ENCODE peak calls at places on chromosomes 11 and 22, in nine cellular contexts. Z is tibial nerve, I is sigmoid colon, N is colonic mucosa, A is WERI-Rb-1, H is psoas muscle, L is upper lobe of right lung, C is HCT116, K is dorsolateral prefrontal cortex. B is an unnamed sample. For H3K27me3, the result is how much of the 10 kb centered on the place peaks cover.

GRCh38 chr11:67126986-67127385 is 7.9 kb downstream of the KDM2A start:
- DNase-seq in K (no peak), C (no peak), A (no peak), L (no peak), N (no peak), H (no peak), I (no peak), Z (no peak), B (peak)

GRCh38 chr11:35390737-35391682 is 28.3 kb downstream of the SLC1A2 start:
- DNase-seq in C (no peak), A (no peak), L (no peak), K (no peak), H (no peak), N (peak), I (no peak), Z (no peak), B (no peak)

GRCh38 chr22:46065733-46066454 is 84.4 kb upstream of the PPARA start:
- DNase-seq in I (no peak), K (no peak), C (no peak), N (no peak), H (no peak), Z (no peak), A (no peak), L (no peak), B (no peak)

GRCh38 chr22:50683086-50683993 is 10.7 kb downstream of the SHANK3 start:
- DNase-seq in L (no peak), Z (no peak), K (no peak), I (no peak), A (peak), H (no peak), C (no peak), N (no peak), B (peak)

GRCh38 chr11:126615819-126616218 is 260.3 kb downstream of the ST3GAL4 start:
- DNase-seq in L (no peak), Z (no peak), I (no peak), K (no peak), N (no peak), H (no peak), C (no peak), A (no peak), B (no peak)

GRCh38 chr11:61687420-61687819 is 7.2 kb downstream of the DAGLA start:
- DNase-seq in Z (no peak), A (no peak), K (no peak), C (no peak), N (no peak), I (no peak), L (no peak), H (peak), B (no peak)

GRCh38 chr11:44577231-44577834 is 11.9 kb downstream of the CD82 start:
- DNase-seq in L (no peak), Z (no peak), H (no peak), C (no peak), K (no peak), I (no peak), A (no peak), N (no peak), B (no peak)

GRCh38 chr11:93034640-93035039 is 65.2 kb downstream of the MTNR1B start:
- DNase-seq in N (no peak), Z (no peak), K (no peak), C (no peak), I (no peak), A (no peak), H (no peak), L (no peak), B (no peak)

GRCh38 chr11:97110376-97110775 is 720.6 kb downstream of the JRKL start:
- DNase-seq in L (no peak), K (no peak), C (no peak), A (no peak), N (no peak), I (no peak), Z (no peak), H (no peak), B (no peak)

GRCh38 chr11:65788801-65789200 is 1.9 kb downstream of the OVOL1 start:
- DNase-seq in L (no peak), A (no peak), I (no peak), C (no peak), K (no peak), N (peak), H (peak), Z (no peak), B (no peak)

GRCh38 chr11:65786786-65787636 is at the start of gene OVOL1:
- DNase-seq in A (no peak), N (peak), C (peak), L (peak), H (peak), I (no peak), Z (no peak), K (no peak), B (no peak)

GRCh38 chr11:65786008-65786785 is 666 bp upstream of the OVOL1 start:
- DNase-seq in A (no peak), I (no peak), C (no peak), Z (no peak), H (peak), K (peak), N (no peak), L (peak), B (no peak)

GRCh38 chr11:65789230-65790103 is 2.6 kb downstream of the OVOL1 start:
- DNase-seq in K (no peak), I (no peak), N (no peak), L (no peak), H (peak), C (no peak), Z (no peak), A (no peak), B (no peak)

GRCh38 chr11:65787649-65788622 is 1.1 kb downstream of the OVOL1 start:
- DNase-seq in N (peak), H (peak), L (no peak), Z (no peak), K (no peak), I (no peak), A (no peak), C (no peak), B (no peak)
- H3K4me3 ChIP-seq in N (peak), H (peak), L (peak), Z (peak), K (no peak), I (no peak), A (no peak), C (peak), B (peak)

GRCh38 chr11:123357990-123358827 is 71.9 kb upstream of the GRAMD1B start:
- DNase-seq in Z (no peak), A (peak), K (peak), H (peak), L (no peak), N (no peak), C (no peak), I (no peak), B (no peak)
- TF ChIP-seq CTCF in Z (no peak), A (peak), K (peak), H (peak), L (no peak), N (no peak), C (no peak), I (no peak), B (peak)

DNA sequence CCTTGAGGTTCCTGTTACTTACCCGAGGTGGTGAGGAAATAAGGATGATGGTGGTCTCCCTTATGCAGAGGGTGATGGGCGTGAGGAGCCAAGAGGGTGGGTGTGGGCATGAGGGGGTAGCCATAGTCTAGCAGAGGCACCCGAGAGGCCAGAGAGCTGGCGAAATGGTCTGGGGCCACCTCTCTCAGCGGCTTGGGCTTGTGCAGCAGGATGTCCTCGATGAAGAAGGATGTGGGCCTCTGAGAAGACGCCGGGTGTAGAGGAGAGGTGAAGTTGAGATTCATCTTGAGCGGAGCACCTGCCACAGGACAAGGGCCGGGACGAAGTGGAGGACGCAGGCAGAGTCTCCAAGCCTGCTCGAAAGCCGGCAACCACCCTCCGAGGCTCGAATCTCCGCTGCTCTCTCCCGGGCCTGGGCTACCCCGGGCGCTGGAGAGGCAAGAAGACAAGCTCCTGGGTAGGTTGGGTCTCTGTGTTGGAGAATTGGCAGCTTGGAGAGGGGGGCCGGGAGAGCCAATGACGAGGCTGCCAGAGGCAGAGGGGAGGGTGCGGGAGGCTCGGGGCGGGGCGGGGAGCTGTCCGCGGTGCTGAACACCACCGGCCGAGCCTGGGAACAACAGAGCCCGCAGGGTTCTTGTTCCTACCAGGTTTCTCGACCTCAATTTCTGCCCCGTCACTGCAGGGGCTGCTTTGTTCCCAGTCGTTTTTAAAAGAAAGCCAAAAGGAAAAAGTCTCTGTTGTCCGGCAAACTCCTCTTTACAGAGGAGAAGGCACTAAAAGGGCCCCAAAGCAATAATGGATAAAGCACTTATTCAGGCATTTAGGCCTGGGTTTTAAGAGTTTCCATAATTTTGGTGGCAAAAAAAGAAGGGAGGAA is at the start of gene BSX:
- DNase-seq in Z (no peak), H (peak), C (no peak), L (peak), I (no peak), N (peak), K (no peak), A (no peak), B (no peak)
- H3K27me3 ChIP-seq in Z (under half), H (under half), C (half or more), L (half or more), I (half or more), N (half or more), K (half or more), A (under half), B (under half)

DNA sequence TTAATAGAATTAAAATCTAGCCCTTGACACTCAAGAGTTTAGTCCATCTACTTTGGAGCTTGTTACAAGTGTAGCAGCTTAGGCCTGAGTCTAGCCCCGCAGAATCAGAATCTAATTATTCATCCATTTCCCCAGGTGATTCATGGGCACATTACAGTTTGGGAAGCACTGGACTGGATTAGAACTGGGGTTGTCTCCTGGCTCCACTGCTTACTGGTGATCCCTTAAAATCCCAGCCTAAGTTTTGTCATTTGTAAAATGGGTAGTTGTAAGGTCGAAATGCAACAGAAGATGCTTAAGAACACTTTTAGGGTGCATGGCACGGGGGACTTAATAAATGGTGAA is 1.3 kb downstream of the STX3 start:
- DNase-seq in K (no peak), N (no peak), L (no peak), C (no peak), Z (no peak), A (no peak), I (no peak), H (no peak), B (no peak)
- H3K4me3 ChIP-seq in K (peak), N (peak), L (peak), C (peak), Z (peak), A (peak), I (no peak), H (peak), B (peak)

DNA sequence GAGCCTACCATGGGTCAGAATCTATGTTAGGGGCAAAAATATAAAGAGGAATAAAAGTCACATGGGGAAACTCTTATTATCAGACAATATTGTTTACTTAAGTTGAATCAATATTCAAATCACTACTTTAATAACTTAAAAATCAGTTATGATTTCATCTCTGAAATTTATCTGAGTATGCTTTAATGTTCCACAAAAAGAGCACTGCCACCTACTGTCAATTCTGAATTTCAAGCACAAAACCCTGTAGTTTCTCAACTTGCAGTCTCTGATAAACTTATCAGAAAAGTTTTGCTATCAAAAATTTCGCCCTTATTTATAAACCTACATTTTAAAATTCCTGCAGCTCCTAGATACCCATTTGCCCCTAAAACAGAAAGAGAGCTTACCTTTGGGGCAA is 47.3 kb downstream of the RDX start:
- DNase-seq in I (no peak), K (no peak), H (no peak), C (no peak), A (no peak), N (no peak), L (no peak), Z (no peak), B (no peak)
- TF ChIP-seq CTCF in I (no peak), K (peak), H (peak), C (peak), A (no peak), N (no peak), L (peak), Z (peak), B (no peak)

GRCh38 chr11:7570938-7571337 is 57.1 kb downstream of the PPFIBP2 start:
- DNase-seq in N (no peak), H (no peak), I (no peak), K (no peak), A (no peak), L (no peak), C (no peak), Z (no peak), B (no peak)
- H3K27me3 ChIP-seq in N (under half), H (under half), I (under half), K (under half), A (under half), L (under half), C (under half), Z (under half), B (under half)

GRCh38 chr11:114044042-114044871 is 15.3 kb upstream of the ZBTB16 start:
- DNase-seq in K (no peak), N (peak), H (no peak), C (no peak), A (no peak), L (no peak), Z (no peak), I (no peak), B (no peak)
- H3K4me3 ChIP-seq in K (no peak), N (no peak), H (no peak), C (no peak), A (no peak), L (no peak), Z (no peak), I (no peak), B (no peak)

DNA sequence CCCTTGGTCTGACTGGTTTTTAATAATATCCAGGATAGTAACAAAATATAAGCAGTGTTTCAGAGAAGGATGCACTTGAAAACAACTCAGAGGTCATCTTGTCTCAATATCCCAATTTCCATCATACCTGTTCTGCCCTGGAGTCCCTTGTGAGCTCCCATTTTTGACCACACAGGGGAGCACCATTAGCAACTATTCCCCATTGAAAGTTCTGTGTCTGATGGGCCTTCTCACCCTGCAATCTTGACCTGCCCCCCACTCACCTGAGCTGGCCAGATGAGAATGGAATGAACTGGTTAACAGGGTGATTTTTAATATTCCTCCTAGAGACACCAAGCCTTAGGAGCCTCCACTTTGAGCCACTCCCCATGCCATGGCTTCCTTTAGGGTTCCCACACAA is 3.8 kb upstream of the CAPN5 start:
- DNase-seq in C (no peak), I (no peak), H (no peak), N (peak), Z (no peak), A (no peak), L (no peak), K (no peak), B (no peak)
- TF ChIP-seq CTCF in C (peak), I (no peak), H (no peak), N (no peak), Z (no peak), A (no peak), L (no peak), K (no peak), B (no peak)

GRCh38 chr11:69698362-69698761 is 5.5 kb downstream of the FGF19 start:
- DNase-seq in H (no peak), C (no peak), K (no peak), L (peak), I (peak), N (no peak), Z (no peak), A (no peak), B (no peak)
- H3K27me3 ChIP-seq in H (under half), C (under half), K (half or more), L (half or more), I (under half), N (under half), Z (under half), A (under half), B (under half)